ENCODE peak calls at places on chromosomes 12 and 14, in seven cellular contexts. S is mesothelial cell of epicardium, N is AG10803, P is tibial nerve, B is stomach, W is GM12865, A is lower leg skin. T is an unnamed sample.

GRCh38 chr14:93893550-93894329 is 33.4 kb upstream of the FAM181A start:
- DNase-seq in P (no peak), W (no peak), S (no peak), B (no peak), N (peak; percentile 17), A (no peak), T (no peak)

GRCh38 chr14:106875503-106875902 is 1349.1 kb downstream of the TMEM121 start:
- DNase-seq in A (no peak), W (peak; percentile 64), S (no peak), P (no peak), N (no peak), B (peak; percentile 51), T (no peak)

GRCh38 chr12:34625116-34625515 is 602.8 kb downstream of the ALG10 start:
- DNase-seq in W (peak; percentile 4), P (no peak), B (no peak), S (no peak), N (peak; percentile 15), A (no peak), T (no peak)

GRCh38 chr14:51576112-51576420 is 75.6 kb upstream of the FRMD6 start:
- DNase-seq in W (no peak), N (peak; percentile 78), S (no peak), A (no peak), B (no peak), P (no peak), T (no peak)

GRCh38 chr14:20667957-20668356 is 16.4 kb upstream of the RNASE4 start:
- DNase-seq in B (no peak), W (peak; percentile 93), N (no peak), A (no peak), S (no peak), P (no peak), T (no peak)

GRCh38 chr12:79690156-79690605 is 583 bp downstream of the PAWR start:
- DNase-seq in A (no peak), W (peak; percentile 66), S (peak; percentile 33), P (peak; percentile 7), N (peak; percentile 23), B (peak; percentile 41), T (peak; percentile 85)

GRCh38 chr12:4539167-4539870 is 629 bp downstream of the RAD51AP1 start:
- DNase-seq in B (no peak), N (no peak), P (no peak), W (no peak), S (no peak), A (no peak), T (no peak)

GRCh38 chr14:28055008-28055407 is 711.6 kb upstream of the FOXG1 start:
- DNase-seq in W (no peak), A (no peak), B (no peak), P (no peak), N (no peak), S (no peak), T (no peak)

GRCh38 chr14:80996049-80996901 is 40.9 kb downstream of the TSHR start:
- DNase-seq in W (peak; percentile 58), A (peak; percentile 33), S (no peak), B (no peak), N (peak; percentile 84), P (peak; percentile 58), T (no peak)

DNA sequence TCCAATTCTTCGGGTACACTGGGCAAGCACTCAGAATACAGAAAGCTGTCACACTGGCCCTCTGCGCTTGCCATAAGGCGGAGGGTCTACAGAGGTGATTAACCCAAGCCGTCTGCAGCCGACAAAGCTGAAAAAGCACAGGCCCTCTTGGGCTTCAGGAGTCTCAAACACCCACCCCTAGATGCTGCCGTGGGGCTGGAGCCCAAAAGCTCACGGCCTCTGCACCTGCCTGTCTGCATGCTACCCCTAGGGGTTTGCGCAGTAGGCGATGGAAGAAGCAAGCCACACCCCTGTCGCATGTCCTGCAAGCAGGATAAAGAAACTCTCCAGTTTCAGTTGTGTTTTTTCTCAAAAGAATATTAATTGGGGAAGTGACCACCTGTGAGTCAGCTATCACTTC is 118.8 kb upstream of the PLEKHA5 start:
- DNase-seq in N (no peak), P (no peak), A (no peak), B (no peak), W (peak; percentile 5), S (no peak), T (no peak)
- TF ChIP-seq CTCF in N (no peak), P (no peak), A (no peak), B (no peak), W (no peak), S (no peak), T (no peak)

GRCh38 chr12:22615963-22616501 is 8.9 kb upstream of the ETNK1 start:
- DNase-seq in W (no peak), P (no peak), N (no peak), S (no peak), A (no peak), B (no peak), T (no peak)

DNA sequence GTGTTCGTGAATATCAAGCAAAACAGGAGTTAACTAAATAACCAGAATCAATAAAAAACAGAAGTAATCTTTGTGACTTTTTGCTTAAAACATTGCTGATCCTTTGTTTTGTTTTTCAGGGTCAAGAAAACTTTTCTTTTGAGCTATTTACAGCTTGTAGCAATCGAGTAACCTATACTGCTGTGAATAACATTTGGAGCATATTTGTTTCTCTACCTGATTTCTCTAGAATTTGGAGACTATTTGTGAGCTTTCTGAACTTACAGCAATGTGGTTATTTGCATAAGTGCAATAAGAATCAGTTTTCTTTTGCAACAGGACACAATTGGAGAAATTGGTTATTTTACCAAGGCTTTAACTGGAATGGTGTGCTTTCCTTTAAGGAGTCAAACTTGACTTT is 7.3 kb upstream of the ETNK1 start:
- DNase-seq in N (no peak), A (no peak), S (no peak), P (no peak), W (no peak), B (no peak), T (no peak)
- TF ChIP-seq CTCF in N (no peak), A (no peak), S (no peak), P (no peak), W (no peak), B (no peak), T (no peak)

GRCh38 chr12:128265566-128265965 is 1.4 kb upstream of the TMEM132C start:
- DNase-seq in A (no peak), P (no peak), B (no peak), S (no peak), N (no peak), W (no peak), T (no peak)

GRCh38 chr12:128258866-128259555 is 8.0 kb upstream of the TMEM132C start:
- DNase-seq in B (no peak), W (no peak), A (no peak), S (no peak), P (no peak), N (no peak), T (no peak)

GRCh38 chr12:128261757-128262156 is 5.2 kb upstream of the TMEM132C start:
- DNase-seq in W (no peak), S (no peak), A (no peak), B (no peak), N (no peak), P (no peak), T (no peak)

GRCh38 chr12:128259556-128260070 is 7.4 kb upstream of the TMEM132C start:
- DNase-seq in P (peak; percentile 42), A (peak; percentile 20), S (peak; percentile 28), N (no peak), W (peak; percentile 30), B (no peak), T (no peak)
- TF ChIP-seq CTCF in P (peak; percentile 48), A (peak; percentile 22), S (peak; percentile 79), N (peak; percentile 54), W (peak; percentile 73), B (peak; percentile 42), T (peak; percentile 62)

DNA sequence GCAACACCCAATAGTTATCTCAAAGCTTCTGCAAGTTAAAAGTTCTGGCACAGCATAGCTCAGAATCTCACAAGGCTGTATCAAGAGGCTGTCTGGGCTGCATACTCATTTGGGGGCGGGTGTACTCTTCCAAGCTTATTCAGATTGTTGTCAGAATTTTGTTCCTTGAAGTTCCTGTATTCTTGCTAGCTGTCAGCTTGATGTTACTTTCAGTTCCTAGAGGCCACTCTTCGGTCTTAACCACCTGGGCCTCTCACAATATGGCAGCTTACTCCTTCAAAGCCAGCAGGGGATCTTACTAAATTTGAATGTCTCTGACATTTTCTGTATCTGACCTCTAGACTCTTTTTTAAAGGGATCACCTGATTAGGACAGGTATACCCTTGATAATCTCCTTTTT is 38.9 kb downstream of the KCNC2 start:
- DNase-seq in P (no peak), S (no peak), A (no peak), W (peak; percentile 30), B (no peak), N (no peak), T (no peak)
- TF ChIP-seq CTCF in P (no peak), S (no peak), A (no peak), W (no peak), B (no peak), N (no peak), T (no peak)

GRCh38 chr12:92416385-92416812 is 270.8 kb upstream of the BTG1 start:
- DNase-seq in N (no peak), A (no peak), S (no peak), P (no peak), B (no peak), W (peak; percentile 32), T (no peak)
- TF ChIP-seq CTCF in N (no peak), A (no peak), S (no peak), P (no peak), B (no peak), W (no peak), T (no peak)

DNA sequence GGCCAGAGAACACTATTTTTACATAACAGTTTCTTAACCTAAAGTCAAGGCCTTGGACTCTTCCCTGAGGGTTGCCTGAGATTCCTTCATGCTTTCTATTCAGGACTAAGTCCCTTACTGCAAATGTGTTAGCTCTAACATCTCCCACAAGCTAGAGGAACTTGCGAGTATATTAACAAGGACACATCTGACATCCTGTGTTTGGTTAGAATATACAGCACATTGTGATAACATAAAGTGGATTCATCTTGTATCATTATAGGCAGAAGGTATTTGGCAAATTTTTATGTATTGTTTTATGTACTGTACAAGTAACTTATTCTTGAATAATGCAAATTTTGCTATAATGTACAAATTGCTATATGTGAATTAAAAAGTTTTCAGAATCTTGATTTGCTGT is 45.5 kb downstream of the SH2B3 start:
- DNase-seq in B (no peak), P (no peak), A (no peak), N (no peak), S (no peak), W (no peak), T (no peak)
- TF ChIP-seq CTCF in B (no peak), P (no peak), A (no peak), N (no peak), S (no peak), W (no peak), T (no peak)

GRCh38 chr14:53956427-53957201 is at the start of gene BMP4:
- DNase-seq in P (peak; percentile 62), A (peak; percentile 89), N (no peak), B (peak; percentile 76), S (peak; percentile 54), W (peak; percentile 65), T (no peak)
- TF ChIP-seq CTCF in P (no peak), A (no peak), N (no peak), B (no peak), S (no peak), W (no peak), T (no peak)